ENCODE peak calls at places on chromosomes 12 and 14, in five cellular contexts. S, K, F, H and Q are unnamed samples.

GRCh38 chr12:47651368-47652254 is 54.2 kb downstream of the RPAP3 start:
- DNase-seq in S (peak), K (peak), F (no peak), H (peak), Q (peak)

GRCh38 chr12:120862664-120863063 is 41.5 kb downstream of the SPPL3 start:
- DNase-seq in S (no peak), K (no peak), F (no peak), H (no peak), Q (no peak)

GRCh38 chr12:98085360-98085759 is 430.0 kb upstream of the TMPO start:
- DNase-seq in S (no peak), K (no peak), F (no peak), H (no peak), Q (no peak)

GRCh38 chr12:110639336-110640178 is 25.6 kb downstream of the TCTN1 start:
- DNase-seq in S (no peak), K (peak), F (no peak), H (no peak), Q (peak)

GRCh38 chr12:130076752-130077151 is 85.5 kb upstream of the FZD10 start:
- DNase-seq in S (no peak), K (no peak), F (no peak), H (no peak), Q (no peak)

GRCh38 chr12:68963456-68963859 is 30.5 kb upstream of the CPM start:
- DNase-seq in S (no peak), K (no peak), F (no peak), H (no peak), Q (peak)

GRCh38 chr14:39228044-39228443 is 5.7 kb upstream of the MIA2 start:
- DNase-seq in S (no peak), K (no peak), F (no peak), H (no peak), Q (no peak)

GRCh38 chr12:82660541-82661325 is 26.0 kb upstream of the TMTC2 start:
- DNase-seq in S (no peak), K (no peak), F (no peak), H (no peak), Q (no peak)

GRCh38 chr14:38212996-38213395 is 5.3 kb downstream of the SSTR1 start:
- DNase-seq in S (no peak), K (peak), F (no peak), H (no peak), Q (no peak)

GRCh38 chr14:80468331-80469122 is 257.2 kb upstream of the DIO2 start:
- DNase-seq in S (no peak), K (no peak), F (no peak), H (no peak), Q (no peak)

GRCh38 chr14:85688024-85688423 is 158.1 kb downstream of the FLRT2 start:
- DNase-seq in S (no peak), K (peak), F (no peak), H (no peak), Q (peak)

GRCh38 chr12:52221912-52222457 is 11.1 kb upstream of the KRT7 start:
- DNase-seq in S (peak), K (no peak), F (no peak), H (peak), Q (peak)

GRCh38 chr14:91388551-91388975 is 29.1 kb downstream of the CCDC88C start:
- DNase-seq in S (no peak), K (no peak), F (no peak), H (no peak), Q (no peak)

GRCh38 chr12:31000751-31001150 is 72.9 kb upstream of the DDX11 start:
- DNase-seq in S (no peak), K (no peak), F (no peak), H (no peak), Q (peak)

GRCh38 chr12:29245246-29245645 is 96.2 kb downstream of the FAR2 start:
- DNase-seq in S (no peak), K (no peak), F (no peak), H (no peak), Q (no peak)

GRCh38 chr12:16880864-16881285 is 274.9 kb upstream of the LMO3 start:
- DNase-seq in S (no peak), K (no peak), F (no peak), H (no peak), Q (no peak)

GRCh38 chr12:71799105-71799504 is 40.5 kb upstream of the TBC1D15 start:
- DNase-seq in S (no peak), K (peak), F (no peak), H (no peak), Q (peak)

GRCh38 chr12:65232490-65233077 is 45.9 kb upstream of the MSRB3 start:
- DNase-seq in S (no peak), K (peak), F (no peak), H (no peak), Q (peak)

GRCh38 chr12:13443498-13443897 is 247.0 kb downstream of the EMP1 start:
- DNase-seq in S (no peak), K (no peak), F (no peak), H (no peak), Q (no peak)

GRCh38 chr14:105013150-105013787 is 7.6 kb downstream of the CDCA4 start:
- DNase-seq in S (peak), K (no peak), F (no peak), H (no peak), Q (no peak)

GRCh38 chr12:2274733-2275132 is 221.9 kb downstream of the CACNA1C start:
- DNase-seq in S (no peak), K (no peak), F (no peak), H (no peak), Q (no peak)

GRCh38 chr12:132955094-132955932 is 793 bp downstream of the ZNF605 start:
- DNase-seq in S (no peak), K (peak), F (no peak), H (peak), Q (peak)

GRCh38 chr12:92208613-92209121 is 63.0 kb upstream of the BTG1 start:
- DNase-seq in S (no peak), K (peak), F (no peak), H (no peak), Q (peak)

GRCh38 chr12:122841544-122842321 is 6.5 kb downstream of the HIP1R start:
- DNase-seq in S (peak), K (no peak), F (peak), H (no peak), Q (peak)

GRCh38 chr12:93361159-93361919 is 16.4 kb upstream of the NUDT4 start:
- DNase-seq in S (no peak), K (peak), F (no peak), H (no peak), Q (peak)

GRCh38 chr12:65140738-65141137 is 19.6 kb upstream of the WIF1 start:
- DNase-seq in S (no peak), K (no peak), F (no peak), H (no peak), Q (no peak)

GRCh38 chr12:66405395-66405794 is 103.1 kb downstream of the HELB start:
- DNase-seq in S (no peak), K (peak), F (no peak), H (no peak), Q (peak)

GRCh38 chr14:89958966-89959365 is 3.2 kb downstream of the TDP1 start:
- DNase-seq in S (no peak), K (no peak), F (no peak), H (no peak), Q (no peak)

GRCh38 chr14:100541621-100542560 is 45.3 kb downstream of the BEGAIN start:
- DNase-seq in S (no peak), K (no peak), F (no peak), H (peak), Q (no peak)

GRCh38 chr12:85301054-85301453 is 21.0 kb downstream of the ALX1 start:
- DNase-seq in S (no peak), K (no peak), F (no peak), H (no peak), Q (no peak)

GRCh38 chr12:89333564-89334252 is 18.6 kb downstream of the DUSP6 start:
- DNase-seq in S (no peak), K (no peak), F (no peak), H (no peak), Q (no peak)

GRCh38 chr12:89225401-89225800 is 126.9 kb downstream of the DUSP6 start:
- DNase-seq in S (no peak), K (peak), F (no peak), H (no peak), Q (peak)

GRCh38 chr14:105249175-105250007 is 1.1 kb downstream of the BTBD6 start:
- DNase-seq in S (no peak), K (peak), F (no peak), H (no peak), Q (peak)

GRCh38 chr12:31004666-31005065 is 69.0 kb upstream of the DDX11 start:
- DNase-seq in S (peak), K (no peak), F (no peak), H (peak), Q (no peak)

GRCh38 chr12:71846322-71846940 is 6.9 kb downstream of the TBC1D15 start:
- DNase-seq in S (no peak), K (peak), F (no peak), H (no peak), Q (peak)

GRCh38 chr14:103541944-103542544 is 13.0 kb downstream of the TRMT61A start:
- DNase-seq in S (no peak), K (no peak), F (no peak), H (peak), Q (no peak)

GRCh38 chr12:6700646-6701051 is at the start of gene PIANP:
- DNase-seq in S (no peak), K (no peak), F (no peak), H (peak), Q (peak)

GRCh38 chr12:6699989-6700645 is 498 bp downstream of the PIANP start:
- DNase-seq in S (no peak), K (no peak), F (no peak), H (peak), Q (no peak)

GRCh38 chr12:6697584-6698351 is 2.8 kb downstream of the PIANP start:
- DNase-seq in S (no peak), K (peak), F (no peak), H (peak), Q (peak)

GRCh38 chr12:6698352-6699046 is 2.1 kb downstream of the PIANP start:
- DNase-seq in S (no peak), K (no peak), F (no peak), H (peak), Q (no peak)

DNA sequence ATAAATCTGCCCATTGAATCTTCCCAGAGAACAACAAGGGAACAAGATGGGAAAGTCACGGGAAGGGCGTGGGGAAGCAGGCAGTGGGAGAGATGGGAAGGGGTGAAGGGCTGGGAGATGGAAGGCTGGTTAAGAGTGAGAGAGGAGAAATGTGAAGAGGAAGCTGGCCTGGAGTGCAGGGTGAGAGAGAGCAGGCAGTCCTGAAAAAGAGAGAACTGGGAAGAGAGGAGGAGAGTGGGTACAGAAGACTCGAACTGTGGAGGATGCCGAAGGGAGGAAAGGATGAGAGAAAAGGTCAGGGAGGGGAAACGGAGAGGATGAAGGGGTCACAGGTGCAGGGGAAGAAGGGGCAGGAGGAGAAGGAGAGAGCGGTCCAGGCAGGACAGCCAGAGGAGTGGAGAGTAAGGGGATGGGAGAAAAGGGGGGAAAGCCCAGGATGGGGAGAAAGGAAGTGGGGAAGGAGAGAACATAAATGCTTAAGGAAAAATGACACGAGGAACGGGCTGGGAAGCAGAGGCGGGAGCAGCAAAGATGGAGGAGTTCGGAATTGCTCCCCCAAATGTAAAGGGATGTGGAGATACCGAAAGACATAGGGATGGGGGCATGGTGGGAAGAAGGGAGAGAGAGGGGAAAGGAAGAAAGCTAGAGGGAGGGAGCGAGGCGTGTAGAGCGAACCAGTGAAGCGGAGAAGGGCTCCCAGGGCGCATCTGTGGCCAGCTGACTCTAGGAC is 1.2 kb downstream of the PIANP start:
- DNase-seq in S (no peak), K (no peak), F (no peak), H (peak), Q (no peak)
- H3K4me3 ChIP-seq in S (peak), K (peak), F (peak), H (peak), Q (peak)

DNA sequence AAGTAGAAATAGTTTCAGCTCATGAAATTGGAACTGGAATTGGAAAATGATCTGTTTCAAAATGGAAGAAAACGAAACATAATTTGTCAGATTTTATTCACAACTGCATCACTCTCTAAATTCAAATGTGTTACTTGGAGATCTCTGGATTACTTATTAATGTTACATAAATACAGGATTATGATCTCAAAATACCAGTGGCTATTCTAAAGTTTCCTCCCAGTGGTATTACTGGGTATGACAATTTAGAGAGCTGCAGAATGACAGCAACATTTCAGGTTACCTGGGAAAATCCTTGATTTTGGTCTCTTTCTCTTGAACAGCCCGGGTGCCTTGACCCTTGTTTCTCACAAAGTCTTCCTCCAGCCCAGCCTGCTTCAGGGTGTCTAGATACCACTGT is 14.2 kb downstream of the FAM161B start:
- DNase-seq in S (no peak), K (peak), F (no peak), H (no peak), Q (peak)
- TF ChIP-seq CTCF in S (no peak), K (peak), F (no peak), H (no peak), Q (peak)

GRCh38 chr14:94933411-94933964 is 163.6 kb upstream of the GSC start:
- DNase-seq in S (no peak), K (no peak), F (peak), H (no peak), Q (no peak)

GRCh38 chr14:94938016-94938415 is 168.1 kb upstream of the GSC start:
- DNase-seq in S (no peak), K (no peak), F (no peak), H (no peak), Q (no peak)

GRCh38 chr14:94936411-94936892 is 166.5 kb upstream of the GSC start:
- DNase-seq in S (peak), K (peak), F (peak), H (peak), Q (peak)

GRCh38 chr14:94935901-94936300 is 166.0 kb upstream of the GSC start:
- DNase-seq in S (no peak), K (no peak), F (no peak), H (no peak), Q (no peak)

DNA sequence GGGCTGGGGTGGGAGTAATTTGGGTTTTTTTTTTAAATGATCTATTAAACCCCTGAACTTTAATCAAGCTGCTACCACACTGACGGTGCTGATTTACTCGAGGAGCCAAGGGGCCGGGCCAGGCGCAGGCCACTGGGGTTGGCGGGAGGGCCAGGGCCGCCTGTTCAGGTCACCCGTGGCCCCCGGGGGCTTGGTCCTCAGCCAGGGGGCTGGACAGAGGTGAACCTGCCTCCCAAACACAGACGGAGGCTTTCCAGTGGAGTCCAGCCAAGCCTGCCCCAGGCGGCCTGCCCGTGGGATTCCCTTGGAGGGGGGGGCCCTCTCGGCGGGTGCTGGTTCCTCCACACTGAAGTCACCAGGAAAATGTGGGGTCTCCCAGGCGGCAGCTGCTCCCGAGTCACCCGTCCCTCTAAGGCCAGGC is 167.0 kb upstream of the GSC start:
- DNase-seq in S (peak), K (no peak), F (no peak), H (peak), Q (peak)
- H3K4me3 ChIP-seq in S (peak), K (no peak), F (peak), H (peak), Q (no peak)

GRCh38 chr14:69763761-69764510 is 3.0 kb upstream of the SRSF5 start:
- DNase-seq in S (no peak), K (no peak), F (no peak), H (no peak), Q (peak)

GRCh38 chr14:69768873-69769272 is 1.9 kb downstream of the SRSF5 start:
- DNase-seq in S (no peak), K (no peak), F (no peak), H (no peak), Q (peak)

GRCh38 chr14:69767369-69767999 is 542 bp downstream of the SRSF5 start:
- DNase-seq in S (peak), K (peak), F (peak), H (peak), Q (peak)

GRCh38 chr14:69769623-69770022 is 2.7 kb downstream of the SRSF5 start:
- DNase-seq in S (no peak), K (no peak), F (no peak), H (no peak), Q (no peak)

GRCh38 chr14:69766984-69767368 is at the start of gene SRSF5:
- DNase-seq in S (peak), K (peak), F (peak), H (peak), Q (peak)
- TF ChIP-seq CTCF in S (no peak), K (no peak), F (no peak), H (no peak), Q (no peak)

GRCh38 chr14:81473456-81474155 is 60.0 kb downstream of the SEL1L start:
- DNase-seq in S (no peak), K (no peak), F (no peak), H (no peak), Q (no peak)
- H3K4me3 ChIP-seq in S (no peak), K (no peak), F (no peak), H (no peak), Q (no peak)

GRCh38 chr12:127487031-127487430 is 779.9 kb upstream of the TMEM132C start:
- DNase-seq in S (no peak), K (no peak), F (no peak), H (no peak), Q (peak)
- TF ChIP-seq CTCF in S (no peak), K (no peak), F (no peak), H (no peak), Q (no peak)